ENCODE peak calls at places on chromosome 15, in ten cellular contexts. W, U, J, E, B, D, R, V, H and M are unnamed samples.

GRCh38 chr15:89802986-89803820 is 11.4 kb downstream of the ANPEP start:
- DNase-seq in B (no peak), W (no peak), V (no peak), R (no peak), E (no peak), U (no peak), H (no peak), D (peak), J (no peak), M (no peak)

GRCh38 chr15:74235962-74236361 is at the start of gene CCDC33:
- DNase-seq in R (no peak), B (no peak), J (peak), E (no peak), V (no peak), H (no peak), W (peak), U (no peak), D (peak), M (no peak)

GRCh38 chr15:41796457-41796856 is 22.2 kb downstream of the MAPKBP1 start:
- DNase-seq in J (no peak), D (no peak), B (no peak), E (no peak), V (no peak), R (no peak), U (no peak), W (no peak), H (peak), M (peak)

GRCh38 chr15:72197460-72198409 is at the start of gene GRAMD2A:
- DNase-seq in J (peak), D (no peak), U (no peak), H (no peak), E (no peak), B (no peak), W (peak), R (no peak), V (no peak), M (peak)

GRCh38 chr15:64247906-64248541 is 85.2 kb upstream of the PPIB start:
- DNase-seq in B (no peak), U (no peak), D (no peak), E (no peak), R (no peak), W (peak), J (no peak), V (no peak), H (peak), M (peak)

GRCh38 chr15:88894819-88895767 is at the start of gene HAPLN3:
- DNase-seq in B (no peak), U (no peak), V (no peak), W (peak), E (no peak), H (no peak), R (no peak), D (no peak), J (no peak), M (peak)

GRCh38 chr15:59751552-59752413 is 62.7 kb upstream of the BNIP2 start:
- DNase-seq in D (no peak), B (no peak), V (no peak), R (no peak), H (no peak), E (no peak), J (no peak), U (no peak), W (no peak), M (peak)

GRCh38 chr15:29242466-29243242 is 27.0 kb downstream of the NSMCE3 start:
- DNase-seq in J (no peak), V (no peak), B (no peak), W (no peak), D (no peak), R (no peak), E (no peak), U (no peak), H (no peak), M (no peak)

GRCh38 chr15:63474810-63475316 is 29.5 kb upstream of the USP3 start:
- DNase-seq in B (no peak), H (no peak), E (no peak), U (no peak), R (no peak), D (peak), J (peak), W (no peak), V (no peak), M (no peak)

GRCh38 chr15:75945953-75946352 is 42.3 kb downstream of the FBXO22 start:
- DNase-seq in V (no peak), W (no peak), R (no peak), B (no peak), J (no peak), D (no peak), U (no peak), E (no peak), H (no peak), M (no peak)

GRCh38 chr15:63013052-63013808 is 29.3 kb upstream of the TPM1 start:
- DNase-seq in J (no peak), D (no peak), E (no peak), W (no peak), B (no peak), V (peak), R (no peak), H (no peak), U (no peak), M (peak)

GRCh38 chr15:49962044-49962602 is 156.9 kb downstream of the ATP8B4 start:
- DNase-seq in D (no peak), R (no peak), V (no peak), U (no peak), B (no peak), H (peak), J (no peak), W (no peak), E (no peak), M (no peak)

GRCh38 chr15:87563840-87564239 is 692.7 kb downstream of the NTRK3 start:
- DNase-seq in U (no peak), D (no peak), V (no peak), E (no peak), H (no peak), R (no peak), W (no peak), J (no peak), B (no peak), M (no peak)

GRCh38 chr15:68808770-68809169 is 11.9 kb downstream of the ANP32A start:
- DNase-seq in E (no peak), B (no peak), H (no peak), J (no peak), D (no peak), U (no peak), R (no peak), W (no peak), V (no peak), M (no peak)

GRCh38 chr15:37099321-37100108 is 834 bp downstream of the MEIS2 start:
- DNase-seq in E (no peak), J (no peak), V (no peak), D (no peak), U (no peak), R (no peak), B (peak), H (no peak), W (no peak), M (peak)

GRCh38 chr15:98799991-98800390 is 151.7 kb downstream of the IGF1R start:
- DNase-seq in H (no peak), V (no peak), W (no peak), U (no peak), J (no peak), R (no peak), E (no peak), D (no peak), B (no peak), M (peak)

GRCh38 chr15:40633178-40633577 is 39.1 kb downstream of the KNL1 start:
- DNase-seq in U (no peak), J (no peak), E (no peak), W (no peak), B (no peak), R (no peak), H (no peak), D (no peak), V (no peak), M (peak)

GRCh38 chr15:72342385-72342784 is 22.4 kb upstream of the CELF6 start:
- DNase-seq in D (peak), U (no peak), J (no peak), B (no peak), E (no peak), R (no peak), V (no peak), H (no peak), W (peak), M (peak)

GRCh38 chr15:42289166-42289565 is 15.9 kb upstream of the TMEM87A start:
- DNase-seq in E (no peak), B (no peak), H (no peak), V (no peak), D (no peak), U (no peak), R (no peak), W (no peak), J (no peak), M (no peak)

GRCh38 chr15:83710452-83710851 is 56.5 kb downstream of the ADAMTSL3 start:
- DNase-seq in E (no peak), J (no peak), V (no peak), R (no peak), B (no peak), D (no peak), U (no peak), W (no peak), H (no peak), M (no peak)

GRCh38 chr15:62975515-62975914 is 67.0 kb upstream of the TPM1 start:
- DNase-seq in R (no peak), V (no peak), J (no peak), U (no peak), E (no peak), B (no peak), H (no peak), D (no peak), W (peak), M (no peak)

GRCh38 chr15:76340802-76341365 is 4.3 kb downstream of the ISL2 start:
- DNase-seq in H (no peak), R (no peak), W (peak), E (no peak), B (peak), J (peak), D (peak), U (peak), V (no peak), M (no peak)

GRCh38 chr15:101810905-101811304 is 1.1 kb upstream of the OR4F15 start:
- DNase-seq in U (no peak), H (no peak), B (no peak), J (no peak), R (no peak), E (no peak), W (no peak), D (no peak), V (no peak), M (peak)

GRCh38 chr15:74159773-74160172 is 13.7 kb upstream of the ISLR start:
- DNase-seq in W (no peak), D (no peak), E (no peak), H (no peak), B (no peak), V (no peak), R (no peak), U (no peak), J (no peak), M (no peak)

GRCh38 chr15:23447107-23447500 is at the start of gene GOLGA6L2:
- DNase-seq in E (no peak), H (no peak), J (no peak), B (no peak), U (no peak), V (no peak), D (no peak), W (no peak), R (no peak), M (no peak)

GRCh38 chr15:31235298-31236183 is 91.1 kb upstream of the KLF13 start:
- DNase-seq in E (no peak), D (no peak), V (no peak), J (no peak), W (no peak), B (peak), H (no peak), U (no peak), R (no peak), M (peak)

GRCh38 chr15:31387483-31388118 is 61.0 kb downstream of the KLF13 start:
- DNase-seq in E (peak), V (no peak), B (peak), U (no peak), H (peak), D (no peak), J (no peak), W (no peak), R (no peak), M (peak)

GRCh38 chr15:89335289-89336041 is 841 bp upstream of the POLG start:
- DNase-seq in E (peak), R (no peak), D (peak), U (peak), V (peak), H (no peak), W (no peak), B (no peak), J (no peak), M (no peak)

GRCh38 chr15:64443747-64444621 is 16.4 kb upstream of the ZNF609 start:
- DNase-seq in R (no peak), W (peak), D (no peak), B (no peak), V (no peak), E (no peak), J (no peak), U (no peak), H (peak), M (peak)

GRCh38 chr15:82655606-82656005 is 8.4 kb upstream of the CPEB1 start:
- DNase-seq in J (no peak), W (no peak), B (no peak), U (no peak), E (no peak), V (no peak), R (no peak), H (no peak), D (no peak), M (no peak)

GRCh38 chr15:88440021-88440420 is 27.2 kb downstream of the MRPL46 start:
- DNase-seq in J (no peak), V (no peak), B (no peak), E (no peak), W (peak), D (no peak), U (no peak), H (no peak), R (no peak), M (peak)

GRCh38 chr15:62138124-62138523 is 27.0 kb downstream of the C2CD4B start:
- DNase-seq in V (no peak), H (peak), J (no peak), R (no peak), E (no peak), D (no peak), W (no peak), U (no peak), B (no peak), M (peak)

DNA sequence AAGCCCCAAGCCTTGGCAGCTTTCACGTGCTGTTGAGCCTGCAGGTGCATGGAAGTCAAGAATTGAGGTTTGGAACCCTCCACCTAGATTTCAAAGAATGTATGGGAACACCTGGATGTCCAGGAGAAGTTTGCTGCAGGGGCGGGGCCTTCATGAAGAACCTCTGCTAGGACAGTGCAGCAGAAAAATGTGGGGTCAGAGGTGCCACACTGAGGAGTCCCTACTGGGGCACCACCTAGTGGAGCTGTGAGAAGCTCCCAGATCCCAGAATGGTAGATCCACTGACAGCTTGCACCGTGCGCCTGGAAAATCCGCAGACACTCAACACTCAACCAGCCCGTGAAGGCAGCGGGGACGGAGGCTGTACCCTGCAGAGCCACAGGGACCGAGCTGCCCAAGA is 201.6 kb downstream of the OCA2 start:
- DNase-seq in U (no peak), B (no peak), R (no peak), W (no peak), V (no peak), H (no peak), J (no peak), D (no peak), E (no peak), M (no peak)
- TF ChIP-seq CTCF in U (no peak), B (no peak), R (no peak), W (no peak), V (no peak), H (no peak), J (no peak), D (no peak), E (no peak), M (no peak)

DNA sequence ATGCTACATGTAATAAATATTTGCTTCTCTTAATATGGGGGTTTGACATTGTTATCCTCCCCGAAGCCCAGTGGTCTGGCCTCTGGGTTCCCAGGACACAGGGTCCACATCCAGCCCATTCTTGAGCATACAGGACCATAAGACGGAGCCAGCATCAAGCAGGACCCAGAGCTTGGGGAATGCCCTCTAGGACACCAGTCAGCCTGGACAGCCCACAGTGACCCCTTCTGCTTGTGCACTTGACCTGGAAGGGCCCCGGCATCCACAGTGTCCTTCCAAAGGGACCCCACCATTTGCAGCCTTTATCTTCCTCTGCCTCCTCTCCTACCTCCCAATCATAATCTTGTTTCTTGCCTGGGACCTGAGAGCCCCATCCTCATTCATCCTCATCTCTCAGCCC is 46.2 kb upstream of the IREB2 start:
- DNase-seq in V (no peak), B (no peak), W (no peak), U (no peak), D (no peak), H (no peak), R (no peak), J (no peak), E (no peak), M (no peak)
- TF ChIP-seq CTCF in V (no peak), B (no peak), W (no peak), U (no peak), D (no peak), H (no peak), R (no peak), J (no peak), E (no peak), M (no peak)

GRCh38 chr15:70095387-70096214 is 2.1 kb downstream of the TLE3 start:
- DNase-seq in E (no peak), H (no peak), U (peak), W (no peak), R (no peak), D (peak), V (no peak), B (no peak), J (peak), M (no peak)
- TF ChIP-seq CTCF in E (no peak), H (no peak), U (peak), W (no peak), R (no peak), D (peak), V (no peak), B (peak), J (peak), M (no peak)

GRCh38 chr15:91853968-91854943 is 748 bp downstream of the SLCO3A1 start:
- DNase-seq in H (no peak), B (peak), R (no peak), V (peak), D (no peak), U (peak), W (peak), J (peak), E (no peak), M (peak)

GRCh38 chr15:91853501-91853967 is at the start of gene SLCO3A1:
- DNase-seq in D (no peak), R (no peak), U (peak), W (peak), J (peak), V (peak), H (no peak), B (peak), E (peak), M (peak)

GRCh38 chr15:91855684-91856553 is 2.4 kb downstream of the SLCO3A1 start:
- DNase-seq in H (no peak), R (no peak), U (peak), V (no peak), B (no peak), E (no peak), D (no peak), J (peak), W (peak), M (peak)

GRCh38 chr15:91857224-91857585 is 3.7 kb downstream of the SLCO3A1 start:
- DNase-seq in E (no peak), W (no peak), D (no peak), U (no peak), V (no peak), B (no peak), J (no peak), R (no peak), H (no peak), M (no peak)

DNA sequence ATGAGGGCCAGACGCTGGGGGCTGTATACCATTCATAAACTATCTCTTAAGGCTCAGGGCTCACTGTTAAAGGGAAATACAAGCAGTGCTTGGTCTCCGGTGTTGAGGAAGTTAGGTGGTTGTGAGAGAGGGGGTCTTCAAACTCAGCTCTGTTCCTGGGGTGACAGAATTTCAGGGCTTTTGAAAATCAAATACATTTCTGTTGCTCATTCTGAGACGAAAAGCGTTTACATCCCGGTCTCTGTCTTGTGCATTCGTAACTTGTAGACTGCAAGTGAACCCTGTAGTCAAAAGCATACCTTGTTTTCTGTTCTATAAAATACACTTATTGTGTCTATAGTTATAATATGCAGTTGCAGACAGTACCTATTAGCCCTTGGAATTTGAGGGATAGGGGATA is 1.7 kb downstream of the SLCO3A1 start:
- DNase-seq in R (no peak), H (no peak), B (no peak), U (no peak), J (no peak), W (no peak), E (no peak), V (no peak), D (no peak), M (no peak)
- TF ChIP-seq CTCF in R (no peak), H (no peak), B (no peak), U (no peak), J (no peak), W (no peak), E (no peak), V (no peak), D (no peak), M (no peak)

DNA sequence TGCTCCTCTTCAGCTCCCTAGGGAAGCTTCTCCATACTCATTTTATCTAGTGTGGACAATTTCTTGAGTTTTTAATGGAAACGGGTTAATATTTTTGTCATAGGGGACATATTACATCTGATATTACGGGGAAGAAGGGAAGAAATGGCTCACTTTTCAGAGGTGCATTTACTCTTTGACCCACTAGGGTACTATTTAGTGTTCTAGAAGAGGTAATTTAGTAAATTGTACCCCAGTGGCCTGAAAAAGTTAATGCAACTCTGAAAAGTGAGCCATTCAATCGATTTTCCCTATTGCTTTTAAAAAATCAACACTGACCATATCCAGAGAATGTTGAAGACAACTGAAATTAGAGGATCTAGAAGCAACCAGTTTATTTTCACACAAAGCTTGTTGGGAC is 71.2 kb downstream of the MAP2K5 start:
- DNase-seq in B (no peak), H (no peak), E (no peak), W (no peak), J (no peak), U (no peak), V (no peak), D (no peak), R (no peak), M (no peak)
- TF ChIP-seq CTCF in B (no peak), H (no peak), E (no peak), W (no peak), J (no peak), U (no peak), V (no peak), D (no peak), R (no peak), M (no peak)

GRCh38 chr15:25946241-25946786 is 83.2 kb upstream of the ATP10A start:
- DNase-seq in W (no peak), E (no peak), H (no peak), U (no peak), B (no peak), R (no peak), J (no peak), V (no peak), D (no peak), M (no peak)
- TF ChIP-seq CTCF in W (no peak), E (no peak), H (no peak), U (no peak), B (no peak), R (no peak), J (no peak), V (no peak), D (no peak), M (no peak)

GRCh38 chr15:67164811-67165652 is 89.4 kb downstream of the AAGAB start:
- DNase-seq in J (no peak), W (no peak), D (no peak), B (no peak), E (no peak), H (no peak), U (no peak), R (no peak), V (peak), M (no peak)
- TF ChIP-seq CTCF in J (no peak), W (no peak), D (no peak), B (no peak), E (no peak), H (no peak), U (peak), R (no peak), V (peak), M (no peak)